ENCODE peak calls at places on chromosomes 7 and 10, in four cellular contexts. One of them, this sample, is unnamed.

GRCh38 chr7:114084381-114085312 is 165.8 kb upstream of the PPP1R3A start:
- DNase-seq in GM12878: no peak
- DNase-seq in body of pancreas: peak; percentile 67
- DNase-seq in Caco-2: peak; percentile 27
- DNase-seq in this sample: peak; percentile 61

GRCh38 chr10:23094786-23095403 is 484 bp upstream of the MSRB2 start:
- DNase-seq in GM12878: no peak
- DNase-seq in body of pancreas: no peak
- DNase-seq in Caco-2: no peak
- DNase-seq in this sample: no peak

GRCh38 chr10:17888189-17888588 is 63.5 kb upstream of the SLC39A12 start:
- DNase-seq in GM12878: no peak
- DNase-seq in body of pancreas: no peak
- DNase-seq in Caco-2: no peak
- DNase-seq in this sample: no peak

GRCh38 chr10:102419561-102420442 is 834 bp upstream of the FBXL15 start:
- DNase-seq in body of pancreas: peak; percentile 53
- DNase-seq in Caco-2: peak; percentile 88
- DNase-seq in GM12878: no peak
- DNase-seq in this sample: no peak

GRCh38 chr7:116367171-116367813 is 132.2 kb upstream of the CAV2 start:
- DNase-seq in GM12878: no peak
- DNase-seq in Caco-2: no peak
- DNase-seq in body of pancreas: no peak
- DNase-seq in this sample: no peak

GRCh38 chr7:156475666-156476065 is 164.9 kb upstream of the RNF32 start:
- DNase-seq in body of pancreas: no peak
- DNase-seq in GM12878: no peak
- DNase-seq in Caco-2: no peak
- DNase-seq in this sample: no peak

GRCh38 chr10:37269554-37270256 is 144.3 kb downstream of the ANKRD30A start:
- DNase-seq in Caco-2: no peak
- DNase-seq in GM12878: no peak
- DNase-seq in body of pancreas: no peak
- DNase-seq in this sample: no peak

GRCh38 chr10:3323865-3324498 is 151.4 kb upstream of the PITRM1 start:
- DNase-seq in Caco-2: no peak
- DNase-seq in GM12878: no peak
- DNase-seq in body of pancreas: no peak
- DNase-seq in this sample: no peak

GRCh38 chr10:43944742-43945730 is 296.4 kb upstream of the ZNF32 start:
- DNase-seq in GM12878: no peak
- DNase-seq in body of pancreas: no peak
- DNase-seq in Caco-2: no peak
- DNase-seq in this sample: peak; percentile 52

GRCh38 chr10:62842983-62843382 is 26.8 kb upstream of the EGR2 start:
- DNase-seq in GM12878: no peak
- DNase-seq in body of pancreas: no peak
- DNase-seq in Caco-2: no peak
- DNase-seq in this sample: no peak
- TF ChIP-seq CTCF in GM12878: no peak
- TF ChIP-seq CTCF in body of pancreas: no peak
- TF ChIP-seq CTCF in Caco-2: no peak
- TF ChIP-seq CTCF in this sample: no peak

GRCh38 chr10:130553846-130554245 is 417.7 kb downstream of the GLRX3 start:
- DNase-seq in GM12878: no peak
- DNase-seq in body of pancreas: no peak
- DNase-seq in Caco-2: no peak
- DNase-seq in this sample: peak; percentile 47
- H3K9me3 ChIP-seq in GM12878: no peaks in the 10 kb centered on the region
- H3K9me3 ChIP-seq in body of pancreas: no peaks in the 10 kb centered on the region
- H3K9me3 ChIP-seq in Caco-2: no peaks in the 10 kb centered on the region
- H3K9me3 ChIP-seq in this sample: no peaks in the 10 kb centered on the region

DNA sequence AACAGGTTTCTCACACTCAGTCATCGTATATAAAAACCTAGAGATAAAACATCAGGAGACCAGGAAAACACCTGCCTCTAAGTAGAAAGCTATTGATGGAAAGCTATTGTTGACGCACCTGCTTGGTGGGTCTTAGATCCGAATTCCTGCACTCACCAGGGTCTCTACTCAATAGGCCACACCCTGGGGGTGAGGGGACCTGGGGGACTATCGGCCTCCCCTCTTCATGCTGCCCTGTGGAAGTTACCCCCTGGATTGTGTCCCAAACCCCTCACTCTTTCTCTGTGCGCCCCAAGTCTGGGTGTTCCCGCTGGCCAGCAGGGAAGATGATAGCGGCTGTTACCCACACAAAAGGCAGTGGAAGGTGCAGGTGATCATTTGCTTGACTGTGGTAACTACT is 313.0 kb downstream of the WDR37 start:
- DNase-seq in Caco-2: no peak
- DNase-seq in GM12878: no peak
- DNase-seq in body of pancreas: no peak
- DNase-seq in this sample: no peak
- TF ChIP-seq CTCF in Caco-2: no peak
- TF ChIP-seq CTCF in GM12878: no peak
- TF ChIP-seq CTCF in body of pancreas: no peak
- TF ChIP-seq CTCF in this sample: peak; percentile 1

DNA sequence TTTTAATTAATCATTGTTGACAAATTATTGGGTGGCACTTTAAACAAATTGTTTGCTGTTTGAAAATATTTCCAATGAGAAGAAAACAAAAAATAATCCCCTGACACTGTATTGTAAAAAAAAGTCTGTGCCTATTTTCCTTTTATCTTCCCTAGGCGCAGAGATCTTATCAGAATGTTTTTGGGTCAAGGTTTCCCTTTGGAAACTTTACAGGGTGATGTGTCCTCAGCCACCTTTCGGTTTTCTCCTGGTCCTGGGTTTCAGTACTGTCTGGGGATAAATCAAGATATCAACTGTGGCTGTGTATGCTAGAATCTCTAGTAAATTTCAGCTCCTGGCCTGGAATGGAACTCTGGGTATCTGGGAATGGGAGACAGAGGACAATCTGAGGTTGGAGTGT is 1.4 kb downstream of the ZNF107 start:
- DNase-seq in Caco-2: no peak
- DNase-seq in GM12878: no peak
- DNase-seq in body of pancreas: no peak
- DNase-seq in this sample: no peak
- H3K9me3 ChIP-seq in Caco-2: no peaks in the 10 kb centered on the region
- H3K9me3 ChIP-seq in GM12878: peaks cover 18% of the 10 kb centered on the region
- H3K9me3 ChIP-seq in body of pancreas: no peaks in the 10 kb centered on the region
- H3K9me3 ChIP-seq in this sample: no peaks in the 10 kb centered on the region

This sample was measured in right atrium auricular region.